ENCODE peak calls at places on chromosomes 12 and 14, in four cellular contexts. U is Right ventricle myocardium superior, P is fibroblast of lung, E is colonic mucosa. S is an unnamed sample.

GRCh38 chr12:111211910-111212757 is 156.8 kb downstream of the PHETA1 start:
- DNase-seq in U (no peak), P (no peak), E (no peak), S (no peak)

GRCh38 chr14:95290769-95291440 is 28.8 kb downstream of the CLMN start:
- DNase-seq in U (peak; percentile 73), P (no peak), E (peak; percentile 85), S (peak; percentile 61)

GRCh38 chr12:75205556-75205955 is 4.1 kb downstream of the KCNC2 start:
- DNase-seq in U (no peak), P (no peak), E (no peak), S (no peak)

GRCh38 chr12:92729773-92730305 is 27.1 kb downstream of the PLEKHG7 start:
- DNase-seq in U (no peak), P (no peak), E (no peak), S (no peak)

GRCh38 chr14:94612174-94612573 is at the start of gene SERPINA3:
- DNase-seq in U (no peak), P (peak; percentile 70), E (no peak), S (no peak)

GRCh38 chr14:65804752-65805473 is 392.4 kb downstream of the FUT8 start:
- DNase-seq in U (no peak), P (no peak), E (no peak), S (no peak)

GRCh38 chr12:111841236-111841749 is 735 bp upstream of the MAPKAPK5 start:
- DNase-seq in U (no peak), P (peak; percentile 15), E (no peak), S (no peak)

GRCh38 chr12:65682145-65682544 is 142.1 kb upstream of the HMGA2 start:
- DNase-seq in U (no peak), P (no peak), E (no peak), S (no peak)

GRCh38 chr12:54933381-54933780 is 51.2 kb downstream of the TESPA1 start:
- DNase-seq in U (no peak), P (no peak), E (no peak), S (no peak)

GRCh38 chr12:94980577-94980976 is 22.9 kb downstream of the NDUFA12 start:
- DNase-seq in U (no peak), P (peak; percentile 60), E (no peak), S (no peak)

GRCh38 chr14:69868363-69868963 is 10.8 kb upstream of the SMOC1 start:
- DNase-seq in U (no peak), P (no peak), E (no peak), S (no peak)

GRCh38 chr12:124188561-124189405 is 106.1 kb upstream of the RFLNA start:
- DNase-seq in U (no peak), P (no peak), E (no peak), S (no peak)

GRCh38 chr14:75221797-75222196 is 45.4 kb upstream of the TMED10 start:
- DNase-seq in U (no peak), P (no peak), E (no peak), S (no peak)

GRCh38 chr12:23760495-23760894 is 189.0 kb downstream of the SOX5 start:
- DNase-seq in U (no peak), P (no peak), E (no peak), S (no peak)

GRCh38 chr12:92434607-92435025 is 268.2 kb upstream of the PLEKHG7 start:
- DNase-seq in U (no peak), P (no peak), E (no peak), S (no peak)

GRCh38 chr12:19894049-19894448 is 454.8 kb downstream of the AEBP2 start:
- DNase-seq in U (no peak), P (peak; percentile 21), E (no peak), S (no peak)

GRCh38 chr12:103632554-103633216 is 45.6 kb downstream of the STAB2 start:
- DNase-seq in U (no peak), P (peak; percentile 36), E (peak; percentile 80), S (peak; percentile 56)

GRCh38 chr12:56221233-56221756 is 427 bp downstream of the RNF41 start:
- DNase-seq in U (peak; percentile 71), P (peak; percentile 76), E (peak; percentile 53), S (peak; percentile 70)